ENCODE peak calls at places on chromosomes 1 and 21, in ten cellular contexts. J, G, Z, U, W, V, L, Q, S and Y are unnamed samples.

GRCh38 chr1:99152132-99152531 is 112.2 kb upstream of the PLPPR4 start:
- DNase-seq in J (no peak), G (no peak), Z (no peak), U (no peak), W (no peak), V (no peak), L (no peak), Q (no peak), S (no peak), Y (no peak)

GRCh38 chr1:153775432-153776311 is 465 bp downstream of the SLC27A3 start:
- DNase-seq in J (peak; percentile 76), G (peak; percentile 53), Z (peak; percentile 86), U (peak; percentile 54), W (peak; percentile 76), V (peak; percentile 19), L (peak; percentile 82), Q (peak; percentile 54), S (peak; percentile 54), Y (peak; percentile 26)

GRCh38 chr1:37828410-37829074 is 20.5 kb upstream of the YRDC start:
- DNase-seq in J (no peak), G (no peak), Z (no peak), U (no peak), W (no peak), V (no peak), L (no peak), Q (no peak), S (no peak), Y (no peak)

GRCh38 chr1:155978973-155979429 is 654 bp upstream of the ARHGEF2 start:
- DNase-seq in J (no peak), G (no peak), Z (peak; percentile 69), U (no peak), W (peak; percentile 48), V (no peak), L (no peak), Q (no peak), S (peak; percentile 54), Y (no peak)

GRCh38 chr1:202320081-202320405 is 21.7 kb downstream of the UBE2T start:
- DNase-seq in J (no peak), G (no peak), Z (no peak), U (no peak), W (peak; percentile 20), V (no peak), L (no peak), Q (no peak), S (no peak), Y (no peak)

GRCh38 chr1:164886101-164886500 is 327.1 kb downstream of the PBX1 start:
- DNase-seq in J (no peak), G (no peak), Z (no peak), U (no peak), W (no peak), V (no peak), L (no peak), Q (no peak), S (no peak), Y (no peak)

GRCh38 chr1:178188306-178188705 is 94.4 kb downstream of the RASAL2 start:
- DNase-seq in J (no peak), G (no peak), Z (no peak), U (no peak), W (no peak), V (no peak), L (no peak), Q (no peak), S (no peak), Y (no peak)

GRCh38 chr1:149888999-149889289 is 10.4 kb upstream of the BOLA1 start:
- DNase-seq in J (peak; percentile 34), G (no peak), Z (no peak), U (no peak), W (no peak), V (no peak), L (no peak), Q (no peak), S (peak; percentile 73), Y (no peak)

GRCh38 chr1:30888391-30888790 is 20.2 kb downstream of the SDC3 start:
- DNase-seq in J (no peak), G (no peak), Z (no peak), U (no peak), W (no peak), V (peak; percentile 35), L (peak; percentile 37), Q (no peak), S (peak; percentile 86), Y (no peak)

GRCh38 chr21:41529769-41530168 is 21.8 kb upstream of the TMPRSS2 start:
- DNase-seq in J (no peak), G (no peak), Z (no peak), U (no peak), W (no peak), V (no peak), L (no peak), Q (no peak), S (no peak), Y (no peak)

GRCh38 chr1:242784074-242784473 is 259.6 kb upstream of the PLD5 start:
- DNase-seq in J (no peak), G (peak; percentile 11), Z (peak; percentile 13), U (no peak), W (no peak), V (no peak), L (no peak), Q (peak; percentile 23), S (no peak), Y (no peak)

GRCh38 chr1:185360714-185361113 is 43.7 kb upstream of the IVNS1ABP start:
- DNase-seq in J (no peak), G (no peak), Z (no peak), U (no peak), W (no peak), V (no peak), L (no peak), Q (no peak), S (no peak), Y (peak; percentile 36)

GRCh38 chr1:154398141-154398540 is 7.0 kb upstream of the IL6R start:
- DNase-seq in J (no peak), G (no peak), Z (no peak), U (no peak), W (no peak), V (no peak), L (no peak), Q (no peak), S (no peak), Y (no peak)

GRCh38 chr1:21811875-21812305 is at the start of gene LDLRAD2:
- DNase-seq in J (no peak), G (peak; percentile 37), Z (no peak), U (no peak), W (no peak), V (no peak), L (no peak), Q (no peak), S (peak; percentile 15), Y (no peak)